ENCODE peak calls at places on chromosomes 7 and 10, in six cellular contexts. A is GM04504; Z is H7; C is stimulated activated CD4-positive, alpha-beta T cell treated with anti-CD3 and anti-CD28 coated beads, Interleukin-1b, Interleukin-23, amount 100 ng/mL, for 24 hours; J is WTC11; I is GM20000. Y is an unnamed sample.

GRCh38 chr7:139777304-139777890 is 401 bp downstream of the HIPK2 start:
- DNase-seq in I (peak), J (peak), A (no peak), C (no peak), Z (peak), Y (peak)

GRCh38 chr7:38565289-38565688 is 65.9 kb downstream of the AMPH start:
- DNase-seq in Z (no peak), J (no peak), I (no peak), A (no peak), C (no peak), Y (no peak)

GRCh38 chr7:106277976-106278375 is 6.8 kb downstream of the NAMPT start:
- DNase-seq in I (no peak), A (no peak), J (no peak), Z (no peak), C (no peak), Y (no peak)

GRCh38 chr10:63930584-63930983 is 409.4 kb downstream of the REEP3 start:
- DNase-seq in A (no peak), C (no peak), J (no peak), Z (no peak), I (no peak), Y (no peak)

GRCh38 chr10:124728071-124728829 is 15.9 kb downstream of the FAM53B start:
- DNase-seq in A (no peak), Z (no peak), J (no peak), C (no peak), I (peak), Y (no peak)

GRCh38 chr10:124508070-124508667 is 46.5 kb downstream of the LHPP start:
- DNase-seq in J (no peak), A (no peak), I (no peak), C (no peak), Z (peak), Y (no peak)

GRCh38 chr7:7731732-7732131 is 13.3 kb upstream of the RPA3 start:
- DNase-seq in Z (no peak), C (no peak), I (no peak), J (no peak), A (no peak), Y (no peak)

GRCh38 chr10:102752266-102752930 is 8.7 kb downstream of the WBP1L start:
- DNase-seq in Z (no peak), I (no peak), C (no peak), J (no peak), A (peak), Y (no peak)

GRCh38 chr7:139876622-139877283 is 47.7 kb downstream of the TBXAS1 start:
- DNase-seq in I (no peak), A (no peak), C (no peak), J (no peak), Z (no peak), Y (no peak)

GRCh38 chr7:2821842-2822507 is 22.1 kb downstream of the GNA12 start:
- DNase-seq in Z (no peak), J (no peak), I (peak), C (no peak), A (peak), Y (no peak)

Y was measured in endothelial cell.